ENCODE peak calls at places on chromosomes 4 and X, in six cellular contexts. C, W, D, Q, L and E are unnamed samples.

GRCh38 chrX:40552768-40553167 is 28.0 kb upstream of the ATP6AP2 start:
- DNase-seq in D (no peak), Q (no peak), C (no peak), L (no peak), W (no peak), E (no peak)

GRCh38 chr4:2365054-2365912 is 53.2 kb downstream of the ZFYVE28 start:
- DNase-seq in W (no peak), L (no peak), Q (no peak), D (no peak), C (no peak), E (no peak)

GRCh38 chr4:162116085-162116784 is 47.6 kb downstream of the FSTL5 start:
- DNase-seq in W (no peak), L (no peak), Q (no peak), D (no peak), C (no peak), E (no peak)

GRCh38 chr4:183443609-183444148 is 757 bp upstream of the CDKN2AIP start:
- DNase-seq in W (no peak), C (peak; percentile 63), L (no peak), D (no peak), Q (no peak), E (no peak)

GRCh38 chr4:145279122-145279960 is 99.0 kb upstream of the OTUD4 start:
- DNase-seq in W (no peak), D (no peak), L (peak; percentile 48), Q (no peak), C (no peak), E (no peak)

GRCh38 chrX:22392176-22392814 is 119.6 kb downstream of the CBLL2 start:
- DNase-seq in W (no peak), Q (no peak), L (no peak), C (no peak), D (no peak), E (no peak)

GRCh38 chr4:13640149-13640671 is 12.7 kb upstream of the BOD1L1 start:
- DNase-seq in W (peak; percentile 45), D (no peak), Q (no peak), L (no peak), C (no peak), E (no peak)

GRCh38 chr4:6991771-6992557 is 51.2 kb upstream of the TADA2B start:
- DNase-seq in Q (peak; percentile 54), L (no peak), C (no peak), W (no peak), D (no peak), E (peak; percentile 63)

GRCh38 chr4:11724731-11725130 is 296.0 kb upstream of the HS3ST1 start:
- DNase-seq in L (no peak), C (no peak), Q (no peak), W (no peak), D (no peak), E (no peak)

GRCh38 chr4:136925203-136925602 is 607.1 kb downstream of the PCDH18 start:
- DNase-seq in L (no peak), D (no peak), W (no peak), Q (no peak), C (no peak), E (no peak)

GRCh38 chr4:74473155-74473811 is 28.3 kb downstream of the AREG start:
- DNase-seq in D (no peak), C (no peak), W (no peak), L (no peak), Q (peak; percentile 27), E (no peak)

GRCh38 chrX:115952417-115953092 is 218.0 kb upstream of the AGTR2 start:
- DNase-seq in L (no peak), D (no peak), W (no peak), C (no peak), Q (no peak), E (no peak)

GRCh38 chrX:97984641-97985040 is 1100.9 kb downstream of the RPA4 start:
- DNase-seq in Q (no peak), L (no peak), D (no peak), C (no peak), W (no peak), E (no peak)

GRCh38 chrX:41421071-41421729 is 25.9 kb upstream of the NYX start:
- DNase-seq in D (no peak), Q (no peak), W (no peak), C (no peak), L (no peak), E (no peak)

GRCh38 chr4:67885727-67886126 is 1.9 kb upstream of the TMPRSS11D start:
- DNase-seq in D (no peak), Q (no peak), W (no peak), C (no peak), L (no peak), E (no peak)

GRCh38 chr4:42865572-42866189 is 26.8 kb upstream of the GRXCR1 start:
- DNase-seq in D (no peak), C (peak; percentile 63), Q (peak; percentile 54), L (no peak), W (peak; percentile 57), E (no peak)

GRCh38 chrX:10582215-10582733 is 38.1 kb downstream of the MID1 start:
- DNase-seq in W (no peak), D (no peak), C (no peak), L (no peak), Q (no peak), E (no peak)

GRCh38 chrX:17876135-17876534 is 15.0 kb upstream of the RAI2 start:
- DNase-seq in W (no peak), Q (no peak), L (no peak), C (no peak), D (no peak), E (no peak)

GRCh38 chr4:139144161-139144859 is 32.7 kb downstream of the ELF2 start:
- DNase-seq in C (no peak), W (peak; percentile 18), D (peak; percentile 73), L (peak; percentile 55), Q (peak; percentile 57), E (no peak)

GRCh38 chr4:186472948-186473347 is 82.4 kb downstream of the MTNR1A start:
- DNase-seq in C (no peak), Q (no peak), D (no peak), W (peak; percentile 22), L (no peak), E (no peak)

GRCh38 chr4:20268028-20268427 is 16.3 kb downstream of the SLIT2 start:
- DNase-seq in W (no peak), L (no peak), D (no peak), C (no peak), Q (no peak), E (no peak)

GRCh38 chr4:153933851-153934688 is 145.2 kb upstream of the SFRP2 start:
- DNase-seq in W (no peak), D (peak; percentile 31), L (peak; percentile 53), Q (no peak), C (no peak), E (no peak)

GRCh38 chr4:80788798-80789197 is 241.7 kb upstream of the BMP3 start:
- DNase-seq in D (no peak), W (no peak), Q (no peak), L (no peak), C (no peak), E (no peak)

GRCh38 chrX:40197071-40197470 is 99.3 kb upstream of the BCOR start:
- DNase-seq in Q (no peak), W (no peak), C (no peak), D (no peak), L (no peak), E (no peak)

GRCh38 chr4:140888059-140888458 is 131.9 kb upstream of the TBC1D9 start:
- DNase-seq in L (no peak), Q (no peak), C (no peak), W (no peak), D (no peak), E (no peak)
- TF ChIP-seq CTCF in L (no peak), Q (no peak), C (no peak), W (no peak), D (no peak), E (no peak)

DNA sequence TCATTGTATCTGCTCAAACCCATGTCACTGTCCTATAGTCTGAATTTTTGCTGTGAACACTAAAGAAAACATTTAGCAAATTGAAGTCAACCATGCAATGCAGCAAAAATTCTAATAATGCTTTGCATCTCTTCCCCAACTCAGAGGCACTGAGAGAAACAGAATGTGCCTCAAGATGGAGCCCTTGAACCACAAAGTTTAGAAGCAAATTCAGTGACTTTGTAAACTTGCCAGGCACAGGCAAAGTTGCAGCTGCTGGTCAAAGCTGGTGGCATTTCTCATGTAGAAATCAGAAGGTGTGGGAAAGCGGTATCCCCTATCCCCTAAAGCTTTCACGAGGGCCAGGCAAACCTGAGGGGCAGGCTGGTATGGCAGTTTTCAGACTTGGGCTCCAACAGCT is 121.7 kb upstream of the DIPK2B start:
- DNase-seq in C (no peak), L (no peak), D (no peak), W (peak; percentile 1), Q (peak; percentile 44), E (no peak)
- TF ChIP-seq CTCF in C (no peak), L (peak; percentile 47), D (peak; percentile 21), W (peak; percentile 18), Q (no peak), E (peak; percentile 73)

GRCh38 chrX:134512566-134512965 is 52.6 kb downstream of the HPRT1 start:
- DNase-seq in L (no peak), D (no peak), Q (no peak), W (no peak), C (no peak), E (no peak)
- TF ChIP-seq CTCF in L (no peak), D (no peak), Q (no peak), W (no peak), C (no peak), E (no peak)

GRCh38 chr4:88391703-88392102 is 13.1 kb downstream of the HERC6 start:
- DNase-seq in D (no peak), L (no peak), C (no peak), W (no peak), Q (no peak), E (no peak)

GRCh38 chr4:88390128-88390527 is 11.5 kb downstream of the HERC6 start:
- DNase-seq in W (no peak), L (no peak), Q (no peak), D (no peak), C (no peak), E (no peak)
- TF ChIP-seq CTCF in W (no peak), L (no peak), Q (no peak), D (no peak), C (no peak), E (no peak)

DNA sequence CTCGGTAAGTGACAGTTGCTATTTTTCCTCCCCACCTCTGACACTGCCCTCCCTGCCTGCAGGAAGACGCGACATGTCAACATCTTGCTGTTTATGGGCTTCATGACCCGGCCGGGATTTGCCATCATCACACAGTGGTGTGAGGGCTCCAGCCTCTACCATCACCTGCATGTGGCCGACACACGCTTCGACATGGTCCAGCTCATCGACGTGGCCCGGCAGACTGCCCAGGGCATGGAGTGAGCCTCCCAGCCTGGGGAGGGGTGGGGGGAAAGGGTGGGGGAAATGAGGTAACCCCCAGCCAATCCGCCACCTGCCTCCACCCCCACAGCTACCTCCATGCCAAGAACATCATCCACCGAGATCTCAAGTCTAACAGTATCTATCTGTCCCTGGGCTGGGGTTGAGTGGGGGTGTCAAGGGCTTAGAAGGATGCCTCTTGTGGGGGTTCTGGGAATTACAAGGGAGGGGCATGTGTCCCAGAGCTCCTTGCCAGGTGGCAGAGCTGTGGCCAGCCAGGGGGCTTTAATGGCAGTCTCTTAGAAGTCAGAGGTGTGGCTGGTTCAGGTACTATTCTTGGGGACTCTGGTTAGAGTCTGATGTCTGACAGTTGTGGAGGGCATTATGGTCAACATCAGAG is 7.8 kb downstream of the ARAF start:
- DNase-seq in Q (no peak), L (no peak), C (no peak), D (no peak), W (peak; percentile 24), E (no peak)
- TF ChIP-seq CTCF in Q (no peak), L (peak; percentile 20), C (peak; percentile 31), D (peak; percentile 39), W (peak; percentile 23), E (peak; percentile 37)